ENCODE peak calls at places on chromosome 18, in five cellular contexts. B is Karpas-422, S is GM23248, L is hepatocyte, G is HCT116. H is an unnamed sample. For H3K9me2, the result is how much of the 10 kb centered on the place peaks cover.

GRCh38 chr18:54235871-54236270 is 11.4 kb upstream of the MBD2 start:
- DNase-seq in B (no peak), S (no peak), L (no peak), G (no peak), H (no peak)

GRCh38 chr18:28013064-28013463 is 163.9 kb downstream of the CDH2 start:
- DNase-seq in B (no peak), S (peak), L (peak), G (no peak), H (no peak)

GRCh38 chr18:11429876-11430275 is 179.5 kb upstream of the SLC35G4 start:
- DNase-seq in B (no peak), S (no peak), L (no peak), G (no peak), H (no peak)

GRCh38 chr18:55570966-55571365 is 17.0 kb downstream of the TCF4 start:
- DNase-seq in B (no peak), S (no peak), L (no peak), G (no peak), H (no peak)

GRCh38 chr18:36693931-36694661 is 134.7 kb downstream of the TPGS2 start:
- DNase-seq in B (peak), S (peak), L (peak), G (no peak), H (no peak)

GRCh38 chr18:675307-675706 is 17.9 kb downstream of the TYMS start:
- DNase-seq in B (no peak), S (no peak), L (no peak), G (no peak), H (no peak)

GRCh38 chr18:45107425-45107824 is 426.7 kb downstream of the SETBP1 start:
- DNase-seq in B (no peak), S (peak), L (no peak), G (no peak), H (no peak)

GRCh38 chr18:31203086-31203793 is 40.6 kb upstream of the DSC1 start:
- DNase-seq in B (peak), S (no peak), L (no peak), G (no peak), H (no peak)

GRCh38 chr18:8823530-8823929 is 118.2 kb downstream of the MTCL1 start:
- DNase-seq in B (no peak), S (no peak), L (no peak), G (no peak), H (no peak)

GRCh38 chr18:54883816-54884604 is 55.7 kb downstream of the RAB27B start:
- DNase-seq in B (no peak), S (peak), L (no peak), G (no peak), H (no peak)

GRCh38 chr18:11411021-11411420 is 198.4 kb upstream of the SLC35G4 start:
- DNase-seq in B (no peak), S (peak), L (no peak), G (no peak), H (no peak)

GRCh38 chr18:58776084-58776483 is 88.6 kb upstream of the ZNF532 start:
- DNase-seq in B (no peak), S (no peak), L (no peak), G (no peak), H (no peak)

GRCh38 chr18:5238371-5238758 is 41.3 kb upstream of the AKAIN1 start:
- DNase-seq in B (peak), S (peak), L (peak), G (no peak), H (no peak)

GRCh38 chr18:52992041-52992440 is 652.0 kb downstream of the DCC start:
- DNase-seq in B (no peak), S (no peak), L (peak), G (no peak), H (no peak)

GRCh38 chr18:75293591-75293990 is 83.0 kb downstream of the TSHZ1 start:
- DNase-seq in B (no peak), S (no peak), L (no peak), G (no peak), H (no peak)

GRCh38 chr18:41072946-41073345 is 882.1 kb upstream of the PIK3C3 start:
- DNase-seq in B (no peak), S (peak), L (no peak), G (no peak), H (no peak)

GRCh38 chr18:21163647-21164625 is 52.3 kb upstream of the ROCK1 start:
- DNase-seq in B (no peak), S (peak), L (no peak), G (no peak), H (no peak)

GRCh38 chr18:59910967-59911366 is 11.2 kb downstream of the PMAIP1 start:
- DNase-seq in B (no peak), S (peak), L (peak), G (no peak), H (no peak)

GRCh38 chr18:1048048-1048447 is 143.4 kb downstream of the ADCYAP1 start:
- DNase-seq in B (no peak), S (peak), L (no peak), G (no peak), H (no peak)

GRCh38 chr18:37564796-37565137 is 831 bp downstream of the CELF4 start:
- DNase-seq in B (no peak), S (peak), L (peak), G (no peak), H (no peak)

GRCh38 chr18:32455346-32455745 is 15.3 kb downstream of the GAREM1 start:
- DNase-seq in B (no peak), S (no peak), L (no peak), G (no peak), H (no peak)

GRCh38 chr18:6022089-6022444 is 126.7 kb upstream of the TMEM200C start:
- DNase-seq in B (no peak), S (peak), L (no peak), G (no peak), H (no peak)

GRCh38 chr18:3234457-3234856 is 13.1 kb upstream of the MYL12A start:
- DNase-seq in B (no peak), S (no peak), L (no peak), G (no peak), H (no peak)

GRCh38 chr18:55588001-55588875 is at the start of gene TCF4:
- DNase-seq in B (peak), S (peak), L (peak), G (no peak), H (peak)

GRCh38 chr18:31901063-31901462 is 41.9 kb downstream of the TRAPPC8 start:
- DNase-seq in B (no peak), S (no peak), L (no peak), G (no peak), H (no peak)

GRCh38 chr18:45690975-45691815 is 32.8 kb upstream of the SLC14A1 start:
- DNase-seq in B (peak), S (peak), L (peak), G (peak), H (peak)

GRCh38 chr18:24964213-24964612 is 387.8 kb downstream of the ZNF521 start:
- DNase-seq in B (peak), S (peak), L (no peak), G (no peak), H (no peak)

DNA sequence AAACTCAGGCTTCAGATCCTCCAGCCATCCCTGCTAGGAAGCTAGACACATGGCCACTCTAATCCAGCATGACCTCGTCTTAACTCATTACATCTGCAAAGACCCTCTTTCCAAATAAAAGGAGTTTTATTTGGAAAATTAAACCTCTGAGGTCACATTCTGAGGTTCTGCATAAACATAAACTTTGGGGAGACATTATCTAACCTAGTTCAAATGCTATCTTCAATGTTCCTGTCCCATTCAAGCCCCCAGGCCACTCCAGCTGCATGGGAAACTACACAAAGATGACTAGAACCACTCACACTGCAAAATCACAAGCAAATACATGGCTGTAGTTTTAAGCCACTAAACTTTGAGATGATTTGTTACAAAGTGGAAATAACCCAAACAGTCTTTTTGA is 99.0 kb upstream of the RNF152 start:
- DNase-seq in B (no peak), S (peak), L (no peak), G (no peak), H (no peak)
- H3K9me2 ChIP-seq in B (under half), S (under half), L (under half), G (under half), H (under half)

DNA sequence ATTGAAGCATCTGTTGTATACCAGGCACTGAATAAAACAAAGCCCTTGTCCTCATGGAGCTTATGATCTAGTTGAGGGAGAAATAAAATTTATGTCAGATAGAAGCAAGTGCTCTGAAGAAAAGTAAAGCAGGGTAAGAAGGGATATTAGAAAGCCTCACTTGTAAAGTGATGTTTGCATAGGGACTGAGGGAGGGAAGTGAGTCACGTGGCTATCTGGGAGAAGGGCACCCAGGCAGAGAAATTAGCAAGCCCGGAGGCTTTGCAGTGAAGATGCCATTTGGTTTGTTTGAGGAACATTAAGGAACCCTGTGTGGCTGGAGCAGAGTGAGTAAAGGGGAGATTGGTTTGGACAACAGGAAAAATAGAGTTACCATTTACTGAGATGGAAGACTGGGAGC is 52.1 kb downstream of the RBBP8 start:
- DNase-seq in B (no peak), S (no peak), L (no peak), G (no peak), H (no peak)
- H3K9me2 ChIP-seq in B (under half), S (under half), L (under half), G (under half), H (under half)

DNA sequence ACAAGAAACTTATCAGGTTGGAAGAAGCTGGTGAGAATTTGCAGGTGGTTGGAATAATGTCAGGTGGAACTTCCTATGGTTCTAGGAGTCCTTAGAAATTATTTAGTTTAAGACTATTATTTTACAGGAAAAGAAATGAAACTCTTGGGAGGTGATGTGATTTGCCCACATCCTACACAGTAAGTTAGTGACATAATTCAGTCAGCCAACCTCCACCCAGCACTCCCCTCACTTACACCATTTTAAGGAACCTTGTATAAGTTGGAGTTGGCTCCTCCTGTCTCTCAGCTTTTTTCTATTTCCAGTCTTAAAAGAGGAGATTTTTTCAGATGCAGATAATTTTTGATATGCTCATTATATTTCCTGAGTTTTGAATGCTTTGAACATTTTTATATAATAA is 86.4 kb downstream of the SKA1 start:
- DNase-seq in B (no peak), S (no peak), L (no peak), G (no peak), H (no peak)
- H3K9me2 ChIP-seq in B (under half), S (under half), L (under half), G (under half), H (under half)

GRCh38 chr18:12890964-12891363 is 6.9 kb upstream of the PTPN2 start:
- DNase-seq in B (no peak), S (no peak), L (no peak), G (no peak), H (no peak)
- H3K9me2 ChIP-seq in B (under half), S (under half), L (under half), G (under half), H (under half)

GRCh38 chr18:48719988-48720654 is 181.3 kb downstream of the CTIF start:
- DNase-seq in B (no peak), S (peak), L (no peak), G (no peak), H (no peak)

GRCh38 chr18:48715651-48716354 is 177.0 kb downstream of the CTIF start:
- DNase-seq in B (peak), S (peak), L (no peak), G (no peak), H (no peak)

GRCh38 chr18:48720655-48721025 is 181.8 kb downstream of the CTIF start:
- DNase-seq in B (no peak), S (no peak), L (no peak), G (no peak), H (no peak)

GRCh38 chr18:48719388-48719787 is 180.6 kb downstream of the CTIF start:
- DNase-seq in B (no peak), S (no peak), L (no peak), G (no peak), H (no peak)

DNA sequence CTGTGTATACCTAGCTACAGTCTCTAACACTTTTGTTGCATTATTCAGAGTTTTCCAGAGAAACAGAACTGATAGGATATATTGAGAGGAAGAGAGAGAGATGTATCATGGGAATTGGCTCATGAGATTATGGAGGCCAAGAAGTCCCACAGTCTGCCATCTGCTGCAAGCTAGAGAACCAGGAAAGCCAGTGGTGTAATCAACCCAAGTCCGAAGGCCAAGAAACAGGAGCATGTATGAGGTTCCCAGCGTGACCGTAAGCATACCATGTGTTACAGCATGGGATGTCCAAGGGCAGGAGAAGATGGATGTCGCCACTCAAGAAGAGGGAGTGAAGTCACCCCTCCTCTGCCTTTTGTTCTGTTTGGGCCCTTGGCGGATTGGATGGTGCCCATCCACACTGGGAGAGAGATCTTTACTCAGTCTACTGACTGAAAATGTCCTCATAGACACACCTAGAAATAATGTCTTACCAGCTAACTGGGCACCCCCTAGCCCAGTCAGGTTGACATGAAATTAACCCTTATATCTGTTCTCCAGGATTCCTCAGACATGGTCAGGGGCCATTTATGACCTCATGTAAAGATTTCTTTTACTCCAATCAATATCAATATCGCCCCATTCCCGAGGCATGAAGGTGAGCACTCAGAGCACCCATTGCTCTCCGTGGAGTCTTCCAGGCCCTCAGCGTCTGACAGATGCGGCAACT is 179.6 kb downstream of the CTIF start:
- DNase-seq in B (no peak), S (no peak), L (no peak), G (no peak), H (no peak)
- H3K9me2 ChIP-seq in B (under half), S (under half), L (under half), G (under half), H (under half)

GRCh38 chr18:79424880-79425572 is 29.3 kb downstream of the NFATC1 start:
- DNase-seq in B (no peak), S (no peak), L (no peak), G (no peak), H (no peak)
- H3K9me2 ChIP-seq in B (under half), S (under half), L (under half), G (under half), H (under half)

GRCh38 chr18:22594155-22594690 is 176.5 kb upstream of the CTAGE1 start:
- DNase-seq in B (no peak), S (no peak), L (no peak), G (no peak), H (no peak)
- H3K9me2 ChIP-seq in B (under half), S (under half), L (under half), G (under half), H (under half)

GRCh38 chr18:51149605-51150429 is 47.7 kb downstream of the MEX3C start:
- DNase-seq in B (no peak), S (peak), L (peak), G (no peak), H (peak)

GRCh38 chr18:51150430-51150746 is 47.1 kb downstream of the MEX3C start:
- DNase-seq in B (no peak), S (no peak), L (no peak), G (no peak), H (no peak)

GRCh38 chr18:51151568-51152511 is 45.6 kb downstream of the MEX3C start:
- DNase-seq in B (no peak), S (no peak), L (no peak), G (no peak), H (no peak)

GRCh38 chr18:51153659-51154371 is 43.7 kb downstream of the MEX3C start:
- DNase-seq in B (no peak), S (no peak), L (no peak), G (no peak), H (no peak)

GRCh38 chr18:51151185-51151567 is 46.3 kb downstream of the MEX3C start:
- DNase-seq in B (no peak), S (no peak), L (no peak), G (no peak), H (no peak)
- H3K9me2 ChIP-seq in B (under half), S (under half), L (under half), G (under half), H (under half)

GRCh38 chr18:50144535-50144934 is 50.4 kb downstream of the MYO5B start:
- DNase-seq in B (no peak), S (no peak), L (no peak), G (no peak), H (no peak)
- H3K9me2 ChIP-seq in B (under half), S (under half), L (under half), G (under half), H (under half)